ENCODE peak calls at places on chromosome 1, in seven cellular contexts. One of them, this sample, is unnamed.
A peak's percentile ranks its signal among the peaks of the same experiment; 100 is the strongest.

GRCh38 chr1:53561488-53562115 is 102.4 kb downstream of the DMRTB1 start:
- DNase-seq in AG04449: no peak
- DNase-seq in left lung: no peak
- DNase-seq in AG09319: no peak
- DNase-seq in AG04450: no peak
- DNase-seq in Calu3: no peak
- DNase-seq in BE2C: no peak
- DNase-seq in this sample: no peak

GRCh38 chr1:45326627-45327591 is at the start of gene HPDL:
- DNase-seq in AG04449: no peak
- DNase-seq in left lung: peak; percentile 73
- DNase-seq in AG09319: no peak
- DNase-seq in AG04450: no peak
- DNase-seq in Calu3: peak; percentile 62
- DNase-seq in BE2C: peak; percentile 76
- DNase-seq in this sample: no peak

GRCh38 chr1:246587606-246588005 is 21.4 kb downstream of the CNST start:
- DNase-seq in AG04449: no peak
- DNase-seq in left lung: no peak
- DNase-seq in AG09319: peak; percentile 71
- DNase-seq in AG04450: no peak
- DNase-seq in Calu3: no peak
- DNase-seq in BE2C: no peak
- DNase-seq in this sample: no peak

GRCh38 chr1:234709473-234710279 is 99.7 kb upstream of the IRF2BP2 start:
- DNase-seq in AG04449: no peak
- DNase-seq in left lung: peak; percentile 82
- DNase-seq in AG09319: no peak
- DNase-seq in AG04450: no peak
- DNase-seq in Calu3: no peak
- DNase-seq in BE2C: no peak
- DNase-seq in this sample: peak; percentile 59

GRCh38 chr1:8004113-8004802 is 21.9 kb downstream of the ERRFI1 start:
- DNase-seq in AG04449: no peak
- DNase-seq in left lung: no peak
- DNase-seq in AG09319: no peak
- DNase-seq in AG04450: no peak
- DNase-seq in Calu3: no peak
- DNase-seq in BE2C: no peak
- DNase-seq in this sample: no peak

GRCh38 chr1:245026252-245026651 is 128.5 kb upstream of the KIF26B start:
- DNase-seq in AG04449: no peak
- DNase-seq in left lung: no peak
- DNase-seq in AG09319: no peak
- DNase-seq in AG04450: no peak
- DNase-seq in Calu3: no peak
- DNase-seq in BE2C: no peak
- DNase-seq in this sample: no peak

GRCh38 chr1:5814046-5814619 is 178.1 kb downstream of the NPHP4 start:
- DNase-seq in AG04449: no peak
- DNase-seq in left lung: no peak
- DNase-seq in AG09319: no peak
- DNase-seq in AG04450: no peak
- DNase-seq in Calu3: no peak
- DNase-seq in BE2C: no peak
- DNase-seq in this sample: no peak

GRCh38 chr1:156080598-156081173 is 1.6 kb downstream of the MEX3A start:
- DNase-seq in AG04449: no peak
- DNase-seq in left lung: no peak
- DNase-seq in AG09319: no peak
- DNase-seq in AG04450: no peak
- DNase-seq in Calu3: no peak
- DNase-seq in BE2C: no peak
- DNase-seq in this sample: no peak

GRCh38 chr1:16073490-16074104 is at the start of gene FAM131C:
- DNase-seq in AG04449: no peak
- DNase-seq in left lung: no peak
- DNase-seq in AG09319: no peak
- DNase-seq in AG04450: no peak
- DNase-seq in Calu3: peak; percentile 51
- DNase-seq in BE2C: peak; percentile 38
- DNase-seq in this sample: no peak

GRCh38 chr1:191757003-191757402 is 401.3 kb upstream of the RGS18 start:
- DNase-seq in AG04449: no peak
- DNase-seq in left lung: no peak
- DNase-seq in AG09319: no peak
- DNase-seq in AG04450: peak; percentile 1
- DNase-seq in Calu3: no peak
- DNase-seq in BE2C: peak; percentile 35
- DNase-seq in this sample: no peak

GRCh38 chr1:191752342-191752741 is 405.9 kb upstream of the RGS18 start:
- DNase-seq in AG04449: no peak
- DNase-seq in left lung: no peak
- DNase-seq in AG09319: no peak
- DNase-seq in AG04450: no peak
- DNase-seq in Calu3: no peak
- DNase-seq in BE2C: no peak
- DNase-seq in this sample: no peak
- TF ChIP-seq CTCF in AG04449: no peak
- TF ChIP-seq CTCF in left lung: no peak
- TF ChIP-seq CTCF in AG09319: no peak
- TF ChIP-seq CTCF in AG04450: no peak
- TF ChIP-seq CTCF in Calu3: no peak
- TF ChIP-seq CTCF in BE2C: peak; percentile 38
- TF ChIP-seq CTCF in this sample: no peak

GRCh38 chr1:26541431-26541815 is 11.9 kb downstream of the RPS6KA1 start:
- DNase-seq in AG04449: no peak
- DNase-seq in left lung: no peak
- DNase-seq in AG09319: no peak
- DNase-seq in AG04450: no peak
- DNase-seq in Calu3: no peak
- DNase-seq in BE2C: no peak
- DNase-seq in this sample: no peak

GRCh38 chr1:26542781-26543443 is 13.4 kb downstream of the RPS6KA1 start:
- DNase-seq in AG04449: no peak
- DNase-seq in left lung: peak; percentile 57
- DNase-seq in AG09319: no peak
- DNase-seq in AG04450: no peak
- DNase-seq in Calu3: no peak
- DNase-seq in BE2C: no peak
- DNase-seq in this sample: no peak

GRCh38 chr1:26543444-26543835 is 13.9 kb downstream of the RPS6KA1 start:
- DNase-seq in AG04449: no peak
- DNase-seq in left lung: no peak
- DNase-seq in AG09319: no peak
- DNase-seq in AG04450: no peak
- DNase-seq in Calu3: no peak
- DNase-seq in BE2C: no peak
- DNase-seq in this sample: no peak

GRCh38 chr1:26540346-26540745 is 10.8 kb downstream of the RPS6KA1 start:
- DNase-seq in AG04449: no peak
- DNase-seq in left lung: no peak
- DNase-seq in AG09319: no peak
- DNase-seq in AG04450: no peak
- DNase-seq in Calu3: no peak
- DNase-seq in BE2C: no peak
- DNase-seq in this sample: no peak

GRCh38 chr1:26541816-26542711 is 12.5 kb downstream of the RPS6KA1 start:
- DNase-seq in AG04449: no peak
- DNase-seq in left lung: peak; percentile 96
- DNase-seq in AG09319: peak; percentile 44
- DNase-seq in AG04450: peak; percentile 21
- DNase-seq in Calu3: peak; percentile 45
- DNase-seq in BE2C: peak; percentile 67
- DNase-seq in this sample: peak; percentile 90
- TF ChIP-seq CTCF in AG04449: peak; percentile 33
- TF ChIP-seq CTCF in left lung: peak; percentile 85
- TF ChIP-seq CTCF in AG09319: no peak
- TF ChIP-seq CTCF in AG04450: peak; percentile 39
- TF ChIP-seq CTCF in Calu3: no peak
- TF ChIP-seq CTCF in BE2C: peak; percentile 29
- TF ChIP-seq CTCF in this sample: peak; percentile 11

GRCh38 chr1:192807221-192807967 is 1.4 kb upstream of the RGS2 start:
- DNase-seq in AG04449: no peak
- DNase-seq in left lung: no peak
- DNase-seq in AG09319: no peak
- DNase-seq in AG04450: no peak
- DNase-seq in Calu3: no peak
- DNase-seq in BE2C: no peak
- DNase-seq in this sample: no peak
- TF ChIP-seq CTCF in AG04449: no peak
- TF ChIP-seq CTCF in left lung: no peak
- TF ChIP-seq CTCF in AG09319: peak; percentile 43
- TF ChIP-seq CTCF in AG04450: peak; percentile 42
- TF ChIP-seq CTCF in Calu3: no peak
- TF ChIP-seq CTCF in BE2C: peak; percentile 25
- TF ChIP-seq CTCF in this sample: no peak

GRCh38 chr1:230919201-230919600 is 50.9 kb upstream of the C1orf198 start:
- DNase-seq in AG04449: no peak
- DNase-seq in left lung: no peak
- DNase-seq in AG09319: no peak
- DNase-seq in AG04450: no peak
- DNase-seq in Calu3: no peak
- DNase-seq in BE2C: no peak
- DNase-seq in this sample: no peak

GRCh38 chr1:230913496-230913895 is 45.2 kb upstream of the C1orf198 start:
- DNase-seq in AG04449: no peak
- DNase-seq in left lung: no peak
- DNase-seq in AG09319: no peak
- DNase-seq in AG04450: no peak
- DNase-seq in Calu3: no peak
- DNase-seq in BE2C: no peak
- DNase-seq in this sample: peak; percentile 71

GRCh38 chr1:230916607-230917283 is 48.4 kb upstream of the C1orf198 start:
- DNase-seq in AG04449: no peak
- DNase-seq in left lung: no peak
- DNase-seq in AG09319: no peak
- DNase-seq in AG04450: no peak
- DNase-seq in Calu3: no peak
- DNase-seq in BE2C: no peak
- DNase-seq in this sample: no peak

GRCh38 chr1:230915079-230915478 is 46.8 kb upstream of the C1orf198 start:
- DNase-seq in AG04449: no peak
- DNase-seq in left lung: peak; percentile 71
- DNase-seq in AG09319: no peak
- DNase-seq in AG04450: no peak
- DNase-seq in Calu3: peak; percentile 13
- DNase-seq in BE2C: no peak
- DNase-seq in this sample: no peak

DNA sequence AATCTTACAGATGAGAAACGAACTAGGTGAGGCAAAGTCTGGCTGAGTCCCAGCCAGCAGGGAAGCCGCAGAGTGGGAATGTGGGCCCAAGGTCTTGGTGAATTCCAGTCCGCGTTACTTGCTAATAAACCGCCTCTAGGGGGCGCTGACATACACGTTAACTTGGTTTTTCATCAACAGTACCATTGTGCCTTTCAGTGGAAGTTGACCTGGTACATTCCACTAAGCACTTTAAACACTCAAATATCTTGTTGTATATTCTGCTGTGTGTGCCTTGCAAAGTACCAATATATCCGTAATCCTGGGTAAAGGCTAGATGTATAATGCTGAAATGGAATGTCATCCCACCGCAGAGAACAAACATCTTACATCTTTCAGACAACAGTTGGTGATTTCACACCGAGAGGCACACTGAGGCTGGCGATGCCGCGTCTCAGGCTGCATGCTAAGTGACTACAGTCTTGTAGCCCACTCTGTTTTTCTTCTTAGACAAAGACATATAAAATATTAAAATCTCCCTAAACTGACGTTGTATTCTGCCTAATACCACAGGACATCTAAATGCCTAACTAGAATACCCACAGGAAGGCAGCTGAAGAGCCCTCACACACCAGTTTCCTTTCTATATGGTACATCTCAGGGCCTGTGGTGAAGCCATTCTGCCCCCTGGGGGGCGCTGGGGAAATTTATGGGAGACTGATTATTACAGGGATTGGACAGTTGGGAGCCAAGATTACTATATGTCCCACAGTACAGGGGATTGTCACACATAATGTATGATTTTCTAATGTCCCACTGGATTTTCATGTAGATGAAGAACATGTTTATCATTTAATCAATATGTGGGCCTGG is 49.2 kb upstream of the C1orf198 start:
- DNase-seq in AG04449: no peak
- DNase-seq in left lung: peak; percentile 73
- DNase-seq in AG09319: peak; percentile 24
- DNase-seq in AG04450: peak; percentile 26
- DNase-seq in Calu3: peak; percentile 80
- DNase-seq in BE2C: peak; percentile 86
- DNase-seq in this sample: peak; percentile 87
- TF ChIP-seq CTCF in AG04449: peak; percentile 62
- TF ChIP-seq CTCF in left lung: peak; percentile 73
- TF ChIP-seq CTCF in AG09319: peak; percentile 76
- TF ChIP-seq CTCF in AG04450: peak; percentile 82
- TF ChIP-seq CTCF in Calu3: peak; percentile 61
- TF ChIP-seq CTCF in BE2C: peak; percentile 81
- TF ChIP-seq CTCF in this sample: peak; percentile 58

GRCh38 chr1:213564215-213564659 is 423.5 kb upstream of the PROX1 start:
- DNase-seq in AG04449: no peak
- DNase-seq in left lung: no peak
- DNase-seq in AG09319: no peak
- DNase-seq in AG04450: no peak
- DNase-seq in Calu3: peak; percentile 24
- DNase-seq in BE2C: peak; percentile 47
- DNase-seq in this sample: no peak
- TF ChIP-seq CTCF in AG04449: no peak
- TF ChIP-seq CTCF in left lung: no peak
- TF ChIP-seq CTCF in AG09319: no peak
- TF ChIP-seq CTCF in AG04450: no peak
- TF ChIP-seq CTCF in Calu3: peak; percentile 18
- TF ChIP-seq CTCF in BE2C: peak; percentile 95
- TF ChIP-seq CTCF in this sample: no peak

DNA sequence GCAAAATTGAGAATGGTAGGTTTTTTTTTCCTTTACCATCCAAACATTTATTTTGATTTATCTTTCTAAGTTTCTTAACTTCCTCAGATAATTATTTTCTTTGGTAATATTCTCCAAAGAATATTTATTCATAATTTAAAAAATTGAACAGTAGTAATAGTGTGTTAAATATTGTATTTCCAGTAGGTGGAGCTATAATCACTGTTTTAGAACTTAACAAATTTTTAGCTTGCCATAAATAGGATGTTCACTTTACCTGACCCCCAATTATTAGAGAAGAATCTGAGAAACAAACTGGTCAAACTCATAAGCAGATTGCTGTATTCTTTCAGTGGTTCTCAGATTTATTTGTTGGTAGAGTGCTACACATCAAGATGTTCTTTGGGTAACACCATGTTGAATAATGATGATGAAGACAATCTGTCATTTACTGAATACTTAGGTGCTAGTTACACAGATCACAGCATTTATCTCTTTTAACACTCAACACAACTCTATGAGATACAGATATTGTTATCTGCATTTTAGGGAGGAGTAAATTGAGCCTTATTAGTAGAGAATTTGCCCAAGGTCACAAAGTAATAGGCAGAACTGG is 82.4 kb upstream of the GPR88 start:
- DNase-seq in AG04449: no peak
- DNase-seq in left lung: no peak
- DNase-seq in AG09319: no peak
- DNase-seq in AG04450: no peak
- DNase-seq in Calu3: no peak
- DNase-seq in BE2C: no peak
- DNase-seq in this sample: no peak
- TF ChIP-seq CTCF in AG04449: no peak
- TF ChIP-seq CTCF in left lung: peak; percentile 38
- TF ChIP-seq CTCF in AG09319: peak; percentile 44
- TF ChIP-seq CTCF in AG04450: peak; percentile 42
- TF ChIP-seq CTCF in Calu3: peak; percentile 38
- TF ChIP-seq CTCF in BE2C: peak; percentile 41
- TF ChIP-seq CTCF in this sample: peak; percentile 11